ENCODE peak calls at places on chromosomes 1 and 21, in eight cellular contexts. One of them, this sample, is unnamed.

GRCh38 chr1:22317231-22317919 is 134.3 kb upstream of the ZBTB40 start:
- DNase-seq in tibial artery: no peak
- DNase-seq in adrenal gland: peak; percentile 19
- DNase-seq in AG04450: no peak
- DNase-seq in cardiac fibroblast: peak; percentile 8
- DNase-seq in kidney: peak; percentile 40
- DNase-seq in mesothelial cell of epicardium: no peak
- DNase-seq in cardiac muscle cell: peak; percentile 36
- DNase-seq in this sample: no peak

GRCh38 chr1:67791686-67792475 is 41.4 kb downstream of the GNG12 start:
- DNase-seq in tibial artery: peak; percentile 58
- DNase-seq in adrenal gland: no peak
- DNase-seq in AG04450: peak; percentile 78
- DNase-seq in cardiac fibroblast: peak; percentile 91
- DNase-seq in kidney: no peak
- DNase-seq in mesothelial cell of epicardium: no peak
- DNase-seq in cardiac muscle cell: no peak
- DNase-seq in this sample: no peak

GRCh38 chr1:232271991-232272589 is 357.8 kb downstream of the SIPA1L2 start:
- DNase-seq in tibial artery: no peak
- DNase-seq in adrenal gland: no peak
- DNase-seq in AG04450: peak; percentile 15
- DNase-seq in cardiac fibroblast: peak; percentile 46
- DNase-seq in kidney: no peak
- DNase-seq in mesothelial cell of epicardium: no peak
- DNase-seq in cardiac muscle cell: no peak
- DNase-seq in this sample: no peak

GRCh38 chr21:27694667-27695066 is 727.8 kb upstream of the ADAMTS5 start:
- DNase-seq in tibial artery: no peak
- DNase-seq in adrenal gland: no peak
- DNase-seq in AG04450: no peak
- DNase-seq in cardiac fibroblast: no peak
- DNase-seq in kidney: no peak
- DNase-seq in mesothelial cell of epicardium: no peak
- DNase-seq in cardiac muscle cell: no peak
- DNase-seq in this sample: no peak

GRCh38 chr1:96843196-96843595 is 121.6 kb downstream of the PTBP2 start:
- DNase-seq in tibial artery: no peak
- DNase-seq in adrenal gland: no peak
- DNase-seq in AG04450: peak; percentile 6
- DNase-seq in cardiac fibroblast: peak; percentile 73
- DNase-seq in kidney: no peak
- DNase-seq in mesothelial cell of epicardium: no peak
- DNase-seq in cardiac muscle cell: no peak
- DNase-seq in this sample: no peak

GRCh38 chr1:9242338-9242969 is 7.9 kb downstream of the H6PD start:
- DNase-seq in tibial artery: peak; percentile 89
- DNase-seq in adrenal gland: peak; percentile 87
- DNase-seq in AG04450: no peak
- DNase-seq in cardiac fibroblast: peak; percentile 90
- DNase-seq in kidney: peak; percentile 82
- DNase-seq in mesothelial cell of epicardium: no peak
- DNase-seq in cardiac muscle cell: no peak
- DNase-seq in this sample: no peak

GRCh38 chr1:41479000-41479807 is 5.3 kb downstream of the EDN2 start:
- DNase-seq in tibial artery: no peak
- DNase-seq in adrenal gland: no peak
- DNase-seq in AG04450: no peak
- DNase-seq in cardiac fibroblast: peak; percentile 85
- DNase-seq in kidney: peak; percentile 76
- DNase-seq in mesothelial cell of epicardium: no peak
- DNase-seq in cardiac muscle cell: no peak
- DNase-seq in this sample: no peak

GRCh38 chr1:53619811-53620619 is 118.9 kb downstream of the GLIS1 start:
- DNase-seq in tibial artery: no peak
- DNase-seq in adrenal gland: no peak
- DNase-seq in AG04450: peak; percentile 8
- DNase-seq in cardiac fibroblast: no peak
- DNase-seq in kidney: peak; percentile 36
- DNase-seq in mesothelial cell of epicardium: peak; percentile 8
- DNase-seq in cardiac muscle cell: peak; percentile 49
- DNase-seq in this sample: no peak

GRCh38 chr1:180171691-180172090 is 17.0 kb downstream of the QSOX1 start:
- DNase-seq in tibial artery: no peak
- DNase-seq in adrenal gland: no peak
- DNase-seq in AG04450: no peak
- DNase-seq in cardiac fibroblast: no peak
- DNase-seq in kidney: no peak
- DNase-seq in mesothelial cell of epicardium: no peak
- DNase-seq in cardiac muscle cell: no peak
- DNase-seq in this sample: no peak

GRCh38 chr1:235996048-235996785 is 68.7 kb downstream of the NID1 start:
- DNase-seq in tibial artery: no peak
- DNase-seq in adrenal gland: no peak
- DNase-seq in AG04450: no peak
- DNase-seq in cardiac fibroblast: no peak
- DNase-seq in kidney: no peak
- DNase-seq in mesothelial cell of epicardium: no peak
- DNase-seq in cardiac muscle cell: peak; percentile 24
- DNase-seq in this sample: no peak

GRCh38 chr1:209748620-209749019 is 7.2 kb upstream of the TRAF3IP3 start:
- DNase-seq in tibial artery: no peak
- DNase-seq in adrenal gland: no peak
- DNase-seq in AG04450: no peak
- DNase-seq in cardiac fibroblast: no peak
- DNase-seq in kidney: no peak
- DNase-seq in mesothelial cell of epicardium: no peak
- DNase-seq in cardiac muscle cell: no peak
- DNase-seq in this sample: no peak

GRCh38 chr1:208541225-208541855 is 297.2 kb upstream of the PLXNA2 start:
- DNase-seq in tibial artery: no peak
- DNase-seq in adrenal gland: no peak
- DNase-seq in AG04450: no peak
- DNase-seq in cardiac fibroblast: no peak
- DNase-seq in kidney: no peak
- DNase-seq in mesothelial cell of epicardium: no peak
- DNase-seq in cardiac muscle cell: no peak
- DNase-seq in this sample: no peak

GRCh38 chr1:1573843-1574720 is 581 bp downstream of the SSU72 start:
- DNase-seq in tibial artery: no peak
- DNase-seq in adrenal gland: peak; percentile 63
- DNase-seq in AG04450: no peak
- DNase-seq in cardiac fibroblast: peak; percentile 70
- DNase-seq in kidney: peak; percentile 88
- DNase-seq in mesothelial cell of epicardium: peak; percentile 57
- DNase-seq in cardiac muscle cell: peak; percentile 83
- DNase-seq in this sample: no peak

GRCh38 chr1:205229399-205229861 is 1.7 kb downstream of the TMCC2 start:
- DNase-seq in tibial artery: peak; percentile 51
- DNase-seq in adrenal gland: peak; percentile 64
- DNase-seq in AG04450: no peak
- DNase-seq in cardiac fibroblast: peak; percentile 54
- DNase-seq in kidney: no peak
- DNase-seq in mesothelial cell of epicardium: no peak
- DNase-seq in cardiac muscle cell: peak; percentile 59
- DNase-seq in this sample: peak; percentile 94

GRCh38 chr1:32454726-32455125 is 10.1 kb upstream of the ZBTB8B start:
- DNase-seq in tibial artery: no peak
- DNase-seq in adrenal gland: peak; percentile 32
- DNase-seq in AG04450: no peak
- DNase-seq in cardiac fibroblast: peak; percentile 50
- DNase-seq in kidney: no peak
- DNase-seq in mesothelial cell of epicardium: no peak
- DNase-seq in cardiac muscle cell: no peak
- DNase-seq in this sample: no peak

GRCh38 chr1:28087614-28088167 is 719 bp downstream of the EYA3 start:
- DNase-seq in tibial artery: no peak
- DNase-seq in adrenal gland: no peak
- DNase-seq in AG04450: no peak
- DNase-seq in cardiac fibroblast: peak; percentile 25
- DNase-seq in kidney: no peak
- DNase-seq in mesothelial cell of epicardium: no peak
- DNase-seq in cardiac muscle cell: peak; percentile 12
- DNase-seq in this sample: no peak
- TF ChIP-seq CTCF in tibial artery: no peak
- TF ChIP-seq CTCF in adrenal gland: no peak
- TF ChIP-seq CTCF in AG04450: no peak
- TF ChIP-seq CTCF in cardiac fibroblast: peak; percentile 29
- TF ChIP-seq CTCF in kidney: no peak
- TF ChIP-seq CTCF in mesothelial cell of epicardium: no peak
- TF ChIP-seq CTCF in cardiac muscle cell: no peak
- TF ChIP-seq CTCF in this sample: peak; percentile 4

GRCh38 chr1:167059729-167060107 is 30.5 kb downstream of the GPA33 start:
- DNase-seq in tibial artery: no peak
- DNase-seq in adrenal gland: no peak
- DNase-seq in AG04450: no peak
- DNase-seq in cardiac fibroblast: no peak
- DNase-seq in kidney: no peak
- DNase-seq in mesothelial cell of epicardium: no peak
- DNase-seq in cardiac muscle cell: no peak
- DNase-seq in this sample: no peak

GRCh38 chr1:167059045-167059728 is 31.0 kb downstream of the GPA33 start:
- DNase-seq in tibial artery: peak; percentile 66
- DNase-seq in adrenal gland: peak; percentile 68
- DNase-seq in AG04450: peak; percentile 27
- DNase-seq in cardiac fibroblast: peak; percentile 71
- DNase-seq in kidney: no peak
- DNase-seq in mesothelial cell of epicardium: peak; percentile 42
- DNase-seq in cardiac muscle cell: peak; percentile 75
- DNase-seq in this sample: peak; percentile 67

GRCh38 chr1:167061073-167061464 is 29.1 kb downstream of the GPA33 start:
- DNase-seq in tibial artery: no peak
- DNase-seq in adrenal gland: no peak
- DNase-seq in AG04450: no peak
- DNase-seq in cardiac fibroblast: no peak
- DNase-seq in kidney: no peak
- DNase-seq in mesothelial cell of epicardium: no peak
- DNase-seq in cardiac muscle cell: no peak
- DNase-seq in this sample: no peak

GRCh38 chr1:167057297-167057688 is 32.9 kb downstream of the GPA33 start:
- DNase-seq in tibial artery: no peak
- DNase-seq in adrenal gland: no peak
- DNase-seq in AG04450: no peak
- DNase-seq in cardiac fibroblast: peak; percentile 29
- DNase-seq in kidney: no peak
- DNase-seq in mesothelial cell of epicardium: no peak
- DNase-seq in cardiac muscle cell: peak; percentile 78
- DNase-seq in this sample: no peak

GRCh38 chr1:167060141-167061072 is 29.8 kb downstream of the GPA33 start:
- DNase-seq in tibial artery: no peak
- DNase-seq in adrenal gland: no peak
- DNase-seq in AG04450: no peak
- DNase-seq in cardiac fibroblast: peak; percentile 5
- DNase-seq in kidney: no peak
- DNase-seq in mesothelial cell of epicardium: no peak
- DNase-seq in cardiac muscle cell: no peak
- DNase-seq in this sample: peak; percentile 1
- TF ChIP-seq CTCF in tibial artery: no peak
- TF ChIP-seq CTCF in adrenal gland: peak; percentile 15
- TF ChIP-seq CTCF in AG04450: peak; percentile 11
- TF ChIP-seq CTCF in cardiac fibroblast: peak; percentile 33
- TF ChIP-seq CTCF in kidney: peak; percentile 34
- TF ChIP-seq CTCF in mesothelial cell of epicardium: no peak
- TF ChIP-seq CTCF in cardiac muscle cell: peak; percentile 34
- TF ChIP-seq CTCF in this sample: no peak

GRCh38 chr1:55070765-55071164 is 31.4 kb downstream of the PCSK9 start:
- DNase-seq in tibial artery: no peak
- DNase-seq in adrenal gland: no peak
- DNase-seq in AG04450: no peak
- DNase-seq in cardiac fibroblast: no peak
- DNase-seq in kidney: no peak
- DNase-seq in mesothelial cell of epicardium: no peak
- DNase-seq in cardiac muscle cell: no peak
- DNase-seq in this sample: no peak

GRCh38 chr1:55069280-55069679 is 29.9 kb downstream of the PCSK9 start:
- DNase-seq in tibial artery: no peak
- DNase-seq in adrenal gland: no peak
- DNase-seq in AG04450: no peak
- DNase-seq in cardiac fibroblast: no peak
- DNase-seq in kidney: no peak
- DNase-seq in mesothelial cell of epicardium: no peak
- DNase-seq in cardiac muscle cell: no peak
- DNase-seq in this sample: no peak

GRCh38 chr1:55073187-55073916 is 34.0 kb downstream of the PCSK9 start:
- DNase-seq in tibial artery: no peak
- DNase-seq in adrenal gland: no peak
- DNase-seq in AG04450: no peak
- DNase-seq in cardiac fibroblast: no peak
- DNase-seq in kidney: no peak
- DNase-seq in mesothelial cell of epicardium: no peak
- DNase-seq in cardiac muscle cell: no peak
- DNase-seq in this sample: no peak

GRCh38 chr1:55070291-55070690 is 30.9 kb downstream of the PCSK9 start:
- DNase-seq in tibial artery: no peak
- DNase-seq in adrenal gland: no peak
- DNase-seq in AG04450: no peak
- DNase-seq in cardiac fibroblast: no peak
- DNase-seq in kidney: no peak
- DNase-seq in mesothelial cell of epicardium: no peak
- DNase-seq in cardiac muscle cell: no peak
- DNase-seq in this sample: no peak

GRCh38 chr1:55071477-55071876 is 32.1 kb downstream of the PCSK9 start:
- DNase-seq in tibial artery: no peak
- DNase-seq in adrenal gland: no peak
- DNase-seq in AG04450: peak; percentile 27
- DNase-seq in cardiac fibroblast: peak; percentile 76
- DNase-seq in kidney: no peak
- DNase-seq in mesothelial cell of epicardium: no peak
- DNase-seq in cardiac muscle cell: peak; percentile 79
- DNase-seq in this sample: no peak
- TF ChIP-seq CTCF in tibial artery: no peak
- TF ChIP-seq CTCF in adrenal gland: no peak
- TF ChIP-seq CTCF in AG04450: peak; percentile 65
- TF ChIP-seq CTCF in cardiac fibroblast: peak; percentile 57
- TF ChIP-seq CTCF in kidney: peak; percentile 11
- TF ChIP-seq CTCF in mesothelial cell of epicardium: no peak
- TF ChIP-seq CTCF in cardiac muscle cell: peak; percentile 69
- TF ChIP-seq CTCF in this sample: peak; percentile 55

DNA sequence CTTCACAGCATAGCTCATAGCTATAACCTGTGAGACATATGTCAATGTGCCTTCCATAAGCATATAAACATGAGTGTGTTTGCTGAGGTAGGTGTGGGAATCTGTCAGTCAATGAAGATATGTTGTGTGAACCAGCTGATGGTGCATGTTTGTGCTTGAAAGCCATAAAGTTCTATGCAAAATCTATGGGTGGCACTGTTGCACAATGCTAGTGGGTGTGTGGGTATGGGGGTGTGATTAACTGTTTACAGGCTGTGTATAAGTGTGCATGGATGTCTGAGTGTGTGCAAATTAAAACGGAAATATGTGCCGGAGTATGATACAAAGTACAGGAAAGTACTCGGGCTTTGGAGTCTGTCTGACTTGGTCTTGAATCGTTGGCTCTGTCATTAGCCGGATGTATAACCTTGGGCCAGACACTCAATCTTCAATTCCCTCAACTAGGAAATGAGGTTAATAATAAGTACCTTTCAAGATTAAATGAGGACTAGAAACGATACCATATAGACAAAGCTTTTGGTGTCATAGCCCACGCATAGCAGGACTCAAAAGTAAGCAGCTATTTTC is 926 bp upstream of the ATP2B4 start:
- DNase-seq in tibial artery: no peak
- DNase-seq in adrenal gland: peak; percentile 45
- DNase-seq in AG04450: no peak
- DNase-seq in cardiac fibroblast: peak; percentile 64
- DNase-seq in kidney: no peak
- DNase-seq in mesothelial cell of epicardium: no peak
- DNase-seq in cardiac muscle cell: no peak
- DNase-seq in this sample: no peak
- TF ChIP-seq CTCF in tibial artery: peak; percentile 20
- TF ChIP-seq CTCF in adrenal gland: peak; percentile 18
- TF ChIP-seq CTCF in AG04450: no peak
- TF ChIP-seq CTCF in cardiac fibroblast: no peak
- TF ChIP-seq CTCF in kidney: peak; percentile 53
- TF ChIP-seq CTCF in mesothelial cell of epicardium: no peak
- TF ChIP-seq CTCF in cardiac muscle cell: no peak
- TF ChIP-seq CTCF in this sample: peak; percentile 74

This sample was measured in D721Med.